ENCODE peak calls at places on chromosome 7, in six cellular contexts. C is HEK293T; N is PC-9; M is HT1080; L is effector memory CD8-positive, alpha-beta T cell; T is CD8-positive, alpha-beta memory T cell. G is an unnamed sample.

GRCh38 chr7:158054611-158055010 is 533.0 kb downstream of the PTPRN2 start:
- DNase-seq in N (no peak), T (no peak), C (no peak), L (no peak), M (no peak), G (no peak)

GRCh38 chr7:98240961-98241673 is 10.9 kb downstream of the TECPR1 start:
- DNase-seq in N (no peak), L (no peak), T (no peak), C (peak; percentile 76), M (peak; percentile 30), G (peak; percentile 73)

GRCh38 chr7:77460057-77460486 is 43.9 kb upstream of the GSAP start:
- DNase-seq in C (no peak), N (no peak), T (no peak), L (no peak), M (no peak), G (no peak)

GRCh38 chr7:134245253-134245652 is 71.5 kb downstream of the SLC35B4 start:
- DNase-seq in C (no peak), L (no peak), N (no peak), T (no peak), M (no peak), G (no peak)

GRCh38 chr7:21903074-21903786 is 42.5 kb downstream of the CDCA7L start:
- DNase-seq in C (no peak), M (peak; percentile 15), T (no peak), L (no peak), N (no peak), G (no peak)

GRCh38 chr7:111090834-111091233 is at the start of gene LRRN3:
- DNase-seq in L (no peak), M (no peak), C (peak; percentile 7), T (no peak), N (no peak), G (peak; percentile 40)

GRCh38 chr7:155644971-155645509 is 579 bp downstream of the RBM33 start:
- DNase-seq in L (peak; percentile 43), N (no peak), C (peak; percentile 67), T (peak; percentile 22), M (peak; percentile 11), G (peak; percentile 36)

GRCh38 chr7:117012284-117013174 is 59.2 kb downstream of the ST7 start:
- DNase-seq in M (peak; percentile 32), C (peak; percentile 31), T (no peak), N (no peak), L (no peak), G (no peak)

GRCh38 chr7:116339564-116339963 is 129.2 kb downstream of the TES start:
- DNase-seq in L (no peak), N (no peak), C (no peak), T (no peak), M (no peak), G (no peak)

GRCh38 chr7:2154121-2154520 is 78.6 kb downstream of the MAD1L1 start:
- DNase-seq in M (no peak), N (no peak), L (no peak), T (no peak), C (no peak), G (no peak)

G was measured in nephron progenitor cell.